ENCODE peak calls at places on chromosomes 11 and 22, in seven cellular contexts. Q is B cell, U is tibial artery, G is mesothelial cell of epicardium, Y is fibroblast of mammary gland, N is lower leg skin, X is right lobe of liver. H is an unnamed sample.

GRCh38 chr11:93330446-93330984 is at the start of gene DEUP1:
- DNase-seq in X (no peak), Q (no peak), U (peak), Y (no peak), N (no peak), G (peak), H (peak)

GRCh38 chr22:36405671-36406070 is 17.9 kb upstream of the MYH9 start:
- DNase-seq in X (no peak), U (peak), G (no peak), N (no peak), Q (peak), Y (no peak), H (no peak)

GRCh38 chr11:133928628-133929059 is 28.1 kb downstream of the IGSF9B start:
- DNase-seq in G (no peak), Q (no peak), U (no peak), Y (no peak), X (no peak), N (no peak), H (no peak)

GRCh38 chr11:71239581-71239980 is 12.8 kb downstream of the SHANK2 start:
- DNase-seq in Q (no peak), U (no peak), N (peak), X (peak), Y (no peak), G (no peak), H (no peak)

GRCh38 chr11:46936138-46937110 is at the start of gene CSTPP1:
- DNase-seq in U (peak), Y (peak), X (peak), N (peak), G (peak), Q (peak), H (peak)

GRCh38 chr11:121534131-121535093 is 81.6 kb upstream of the SORL1-AS1 start:
- DNase-seq in U (no peak), N (no peak), X (no peak), Q (no peak), G (no peak), Y (peak), H (no peak)

GRCh38 chr11:82533628-82534353 is 199.9 kb downstream of the FAM181B start:
- DNase-seq in N (no peak), Y (no peak), Q (no peak), U (no peak), G (no peak), X (no peak), H (no peak)

GRCh38 chr11:126133902-126134301 is 71.2 kb upstream of the CDON start:
- DNase-seq in N (no peak), Y (no peak), X (no peak), G (no peak), U (no peak), Q (no peak), H (peak)

GRCh38 chr22:23538502-23538860 is 41.6 kb downstream of the IGLL1 start:
- DNase-seq in U (peak), X (peak), Y (no peak), G (no peak), N (peak), Q (no peak), H (no peak)

GRCh38 chr11:2732940-2733628 is 33.3 kb upstream of the KCNQ1OT1 start:
- DNase-seq in Y (no peak), N (no peak), Q (no peak), X (no peak), G (no peak), U (no peak), H (no peak)

GRCh38 chr11:67370351-67371076 is 2.9 kb downstream of the CLCF1 start:
- DNase-seq in N (no peak), U (no peak), X (no peak), Y (peak), Q (no peak), G (no peak), H (no peak)

GRCh38 chr11:27234043-27234668 is 128.9 kb downstream of the CCDC34 start:
- DNase-seq in G (no peak), Q (no peak), X (no peak), U (no peak), Y (peak), N (no peak), H (no peak)

GRCh38 chr22:33844273-33844672 is 76.0 kb downstream of the LARGE1 start:
- DNase-seq in Q (no peak), G (no peak), N (no peak), Y (no peak), X (no peak), U (no peak), H (no peak)

GRCh38 chr11:33930317-33931021 is 38.6 kb upstream of the LMO2 start:
- DNase-seq in G (no peak), U (peak), N (no peak), X (no peak), Y (peak), Q (no peak), H (no peak)

GRCh38 chr11:46463701-46464100 is 72.1 kb upstream of the CHRM4 start:
- DNase-seq in Y (no peak), X (no peak), Q (no peak), G (no peak), U (no peak), N (no peak), H (no peak)

GRCh38 chr22:40436460-40437431 is 66.4 kb downstream of the SGSM3 start:
- DNase-seq in G (no peak), X (no peak), N (no peak), U (peak), Q (peak), Y (peak), H (no peak)

GRCh38 chr11:20388096-20389055 is 860 bp downstream of the PRMT3 start:
- DNase-seq in N (no peak), G (no peak), Y (peak), Q (no peak), U (no peak), X (no peak), H (no peak)

GRCh38 chr11:83972536-83972935 is 686.4 kb upstream of the CCDC90B start:
- DNase-seq in G (no peak), Y (no peak), N (no peak), Q (no peak), X (no peak), U (no peak), H (no peak)

GRCh38 chr11:127943763-127944162 is 643.6 kb downstream of the ETS1 start:
- DNase-seq in U (no peak), G (no peak), Y (peak), N (no peak), X (no peak), Q (no peak), H (no peak)

GRCh38 chr11:117424781-117425180 is 97.1 kb downstream of the CEP164 start:
- DNase-seq in N (no peak), X (peak), U (no peak), G (no peak), Q (no peak), Y (peak), H (no peak)

GRCh38 chr11:66388746-66389386 is 17.3 kb upstream of the SLC29A2 start:
- DNase-seq in Q (peak), Y (peak), N (peak), X (peak), U (peak), G (no peak), H (peak)

GRCh38 chr22:27132400-27132799 is 475.0 kb downstream of the MIAT start:
- DNase-seq in Q (no peak), N (no peak), U (no peak), G (no peak), X (no peak), Y (no peak), H (no peak)

GRCh38 chr11:112211556-112211955 is 14.7 kb upstream of the PTS start:
- DNase-seq in X (no peak), U (no peak), Q (no peak), G (no peak), N (no peak), Y (no peak), H (no peak)

GRCh38 chr11:43360361-43361032 is 1.8 kb downstream of the TTC17 start:
- DNase-seq in U (no peak), G (no peak), Y (peak), N (no peak), X (no peak), Q (no peak), H (no peak)

GRCh38 chr11:43354311-43354710 is 4.4 kb upstream of the TTC17 start:
- DNase-seq in Q (no peak), G (no peak), U (no peak), N (no peak), X (no peak), Y (no peak), H (no peak)

GRCh38 chr11:43358670-43359431 is at the start of gene TTC17:
- DNase-seq in X (peak), N (peak), U (peak), Y (peak), G (peak), Q (peak), H (peak)

GRCh38 chr11:43358308-43358669 is 431 bp upstream of the TTC17 start:
- DNase-seq in G (no peak), Q (no peak), Y (no peak), N (no peak), X (no peak), U (no peak), H (no peak)

GRCh38 chr11:43359432-43359818 is 705 bp downstream of the TTC17 start:
- DNase-seq in U (no peak), G (no peak), Y (peak), X (no peak), N (no peak), Q (peak), H (no peak)
- TF ChIP-seq CTCF in U (no peak), G (no peak), Y (no peak), X (no peak), N (no peak), Q (no peak), H (no peak)

GRCh38 chr11:129184581-129184980 is 7.5 kb downstream of the ARHGAP32 start:
- DNase-seq in N (no peak), U (no peak), X (no peak), G (no peak), Q (no peak), Y (no peak), H (no peak)

GRCh38 chr11:129191649-129192048 is 476 bp downstream of the ARHGAP32 start:
- DNase-seq in U (no peak), Q (no peak), G (no peak), X (no peak), Y (no peak), N (no peak), H (no peak)

GRCh38 chr11:129189646-129190045 is 2.5 kb downstream of the ARHGAP32 start:
- DNase-seq in U (no peak), G (no peak), Q (no peak), N (no peak), Y (no peak), X (no peak), H (no peak)

GRCh38 chr11:129192150-129192549 is at the start of gene ARHGAP32:
- DNase-seq in U (no peak), Q (no peak), X (no peak), G (no peak), Y (no peak), N (no peak), H (no peak)

GRCh38 chr11:129190087-129190486 is 2.0 kb downstream of the ARHGAP32 start:
- DNase-seq in N (no peak), U (no peak), X (no peak), G (no peak), Q (no peak), Y (peak), H (no peak)
- TF ChIP-seq CTCF in N (no peak), U (no peak), X (no peak), G (no peak), Q (no peak), Y (no peak), H (no peak)

GRCh38 chr11:35193767-35194166 is 54.8 kb downstream of the CD44 start:
- DNase-seq in X (no peak), G (no peak), Q (no peak), U (no peak), N (no peak), Y (no peak), H (no peak)
- TF ChIP-seq CTCF in X (no peak), G (no peak), Q (no peak), U (no peak), N (no peak), Y (no peak), H (no peak)

DNA sequence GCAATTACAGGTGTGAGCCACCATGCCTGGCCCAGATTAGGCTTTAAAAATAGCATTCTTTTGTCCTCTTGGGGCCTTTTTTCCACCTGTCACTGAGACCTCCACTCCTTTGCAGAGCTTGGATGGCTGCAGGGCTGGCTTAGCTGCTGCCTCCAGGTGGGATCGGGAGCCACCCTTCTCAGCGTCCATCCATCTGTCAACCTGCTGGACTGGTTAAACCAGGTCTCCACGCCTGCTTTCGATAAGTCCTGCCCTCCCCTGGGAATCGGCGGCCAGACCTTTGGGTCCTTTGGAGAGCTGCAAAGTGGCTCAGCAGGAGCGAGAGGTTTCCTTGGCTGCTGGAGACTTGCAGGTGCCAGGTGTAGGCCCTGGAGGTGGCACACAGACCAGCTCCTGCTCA is 23.4 kb upstream of the GRAMD4 start:
- DNase-seq in Y (no peak), N (no peak), U (peak), G (peak), Q (no peak), X (no peak), H (no peak)
- TF ChIP-seq CTCF in Y (no peak), N (no peak), U (no peak), G (no peak), Q (no peak), X (no peak), H (no peak)

H was measured in neural crest cell.